ENCODE peak calls at places on chromosomes 5 and 9, in six cellular contexts. L is GM20000; J is endothelial cell; M is endothelial cell of umbilical vein; O is stimulated activated CD8-positive, alpha-beta memory T cell treated with anti-CD3 and anti-CD28 coated beads, Interleukin-4, amount 100 ng/mL, for 4 hours; Z is nucleus accumbens. W is an unnamed sample.

GRCh38 chr5:102596951-102597350 is 98.2 kb upstream of the SLCO6A1 start:
- DNase-seq in L (no peak), J (no peak), M (no peak), O (no peak), Z (no peak), W (no peak)

GRCh38 chr5:154755361-154756202 is at the start of gene LARP1:
- DNase-seq in L (peak), J (peak), M (peak), O (no peak), Z (no peak), W (peak)

GRCh38 chr5:138334867-138335447 is 3.1 kb upstream of the FAM53C start:
- DNase-seq in L (no peak), J (no peak), M (no peak), O (no peak), Z (no peak), W (no peak)

GRCh38 chr5:126516133-126516532 is 78.9 kb downstream of the ALDH7A1 start:
- DNase-seq in L (no peak), J (no peak), M (no peak), O (no peak), Z (no peak), W (peak)

GRCh38 chr5:3309538-3309937 is 286.1 kb upstream of the IRX1 start:
- DNase-seq in L (no peak), J (no peak), M (no peak), O (no peak), Z (no peak), W (no peak)

GRCh38 chr9:34185778-34186551 is 7.1 kb downstream of the UBAP1 start:
- DNase-seq in L (peak), J (no peak), M (peak), O (no peak), Z (peak), W (no peak)

GRCh38 chr9:72065076-72065475 is 4.7 kb upstream of the C9orf57 start:
- DNase-seq in L (no peak), J (no peak), M (no peak), O (no peak), Z (no peak), W (no peak)

GRCh38 chr9:121975801-121976277 is 117.3 kb downstream of the TTLL11 start:
- DNase-seq in L (no peak), J (no peak), M (no peak), O (no peak), Z (no peak), W (no peak)

GRCh38 chr9:36141288-36141687 is 4.8 kb downstream of the GLIPR2 start:
- DNase-seq in L (no peak), J (no peak), M (no peak), O (no peak), Z (no peak), W (no peak)

GRCh38 chr5:151130922-151131891 is 26.4 kb downstream of the ANXA6 start:
- DNase-seq in L (no peak), J (no peak), M (no peak), O (no peak), Z (no peak), W (no peak)

GRCh38 chr5:172450861-172451695 is 3.2 kb downstream of the SH3PXD2B start:
- DNase-seq in L (peak), J (peak), M (peak), O (no peak), Z (no peak), W (no peak)

GRCh38 chr5:4561403-4561802 is 578.7 kb upstream of the ADAMTS16 start:
- DNase-seq in L (no peak), J (no peak), M (no peak), O (no peak), Z (no peak), W (no peak)

GRCh38 chr9:123678878-123679329 is 251.0 kb downstream of the DENND1A start:
- DNase-seq in L (no peak), J (no peak), M (no peak), O (no peak), Z (no peak), W (no peak)

W was measured in caudate nucleus.